ENCODE peak calls at places on chromosomes 1 and 21, in nine cellular contexts. O is endodermal cell, I is transverse colon, C is left ventricle myocardium inferior, F is pancreas, E is fibroblast of lung, X is GM23338, K is tibial artery, Z is neural progenitor cell. M is an unnamed sample. For H3K4me1, the result is how much of the 10 kb centered on the place peaks cover.

GRCh38 chr1:160836981-160837557 is 25.6 kb downstream of the CD244 start:
- DNase-seq in O (no peak), I (no peak), C (no peak), F (no peak), E (no peak), X (no peak), K (no peak), Z (peak), M (no peak)

GRCh38 chr1:59747469-59748014 is 67.2 kb upstream of the HOOK1 start:
- DNase-seq in O (no peak), I (no peak), C (no peak), F (no peak), E (peak), X (no peak), K (no peak), Z (no peak), M (no peak)

GRCh38 chr1:81407463-81407862 is 393.3 kb upstream of the ADGRL2 start:
- DNase-seq in O (no peak), I (no peak), C (no peak), F (no peak), E (no peak), X (no peak), K (no peak), Z (no peak), M (no peak)

GRCh38 chr1:41980872-41981653 is 62.3 kb upstream of the HIVEP3 start:
- DNase-seq in O (no peak), I (no peak), C (no peak), F (no peak), E (peak), X (peak), K (no peak), Z (no peak), M (no peak)

GRCh38 chr1:111604931-111605330 is 14.7 kb upstream of the RAP1A start:
- DNase-seq in O (no peak), I (no peak), C (no peak), F (no peak), E (peak), X (no peak), K (no peak), Z (no peak), M (no peak)

GRCh38 chr1:89532228-89532627 is 7.6 kb downstream of the LRRC8B start:
- DNase-seq in O (no peak), I (no peak), C (no peak), F (no peak), E (no peak), X (no peak), K (no peak), Z (no peak), M (no peak)

GRCh38 chr1:4137621-4138390 is 237.7 kb upstream of the C1orf174 start:
- DNase-seq in O (peak), I (no peak), C (no peak), F (no peak), E (no peak), X (no peak), K (no peak), Z (peak), M (no peak)

GRCh38 chr1:69952691-69953090 is 252.7 kb downstream of the LRRC40 start:
- DNase-seq in O (no peak), I (no peak), C (no peak), F (no peak), E (no peak), X (no peak), K (no peak), Z (peak), M (no peak)

GRCh38 chr1:89723863-89724262 is 90.9 kb downstream of the LRRC8C start:
- DNase-seq in O (no peak), I (no peak), C (peak), F (no peak), E (peak), X (no peak), K (peak), Z (no peak), M (no peak)

GRCh38 chr21:44433791-44434567 is 21.3 kb upstream of the LRRC3 start:
- DNase-seq in O (peak), I (no peak), C (peak), F (no peak), E (no peak), X (no peak), K (peak), Z (no peak), M (no peak)

GRCh38 chr1:235919797-235920475 is 53.2 kb upstream of the LYST start:
- DNase-seq in O (peak), I (no peak), C (no peak), F (no peak), E (peak), X (no peak), K (no peak), Z (peak), M (peak)

GRCh38 chr1:54547601-54548388 is at the start of gene ACOT11:
- DNase-seq in O (no peak), I (peak), C (peak), F (peak), E (peak), X (peak), K (peak), Z (peak), M (peak)

GRCh38 chr1:212234431-212235298 is 50.5 kb upstream of the PPP2R5A start:
- DNase-seq in O (no peak), I (no peak), C (peak), F (no peak), E (peak), X (no peak), K (peak), Z (no peak), M (no peak)

GRCh38 chr1:66273674-66274073 is 260.3 kb upstream of the SGIP1 start:
- DNase-seq in O (no peak), I (no peak), C (no peak), F (no peak), E (no peak), X (no peak), K (no peak), Z (no peak), M (no peak)

GRCh38 chr21:33286600-33287456 is 20.7 kb downstream of the IL10RB start:
- DNase-seq in O (no peak), I (peak), C (peak), F (no peak), E (peak), X (no peak), K (no peak), Z (no peak), M (peak)

GRCh38 chr1:24894002-24894401 is 36.1 kb downstream of the RUNX3 start:
- DNase-seq in O (no peak), I (no peak), C (no peak), F (no peak), E (no peak), X (no peak), K (peak), Z (no peak), M (peak)

DNA sequence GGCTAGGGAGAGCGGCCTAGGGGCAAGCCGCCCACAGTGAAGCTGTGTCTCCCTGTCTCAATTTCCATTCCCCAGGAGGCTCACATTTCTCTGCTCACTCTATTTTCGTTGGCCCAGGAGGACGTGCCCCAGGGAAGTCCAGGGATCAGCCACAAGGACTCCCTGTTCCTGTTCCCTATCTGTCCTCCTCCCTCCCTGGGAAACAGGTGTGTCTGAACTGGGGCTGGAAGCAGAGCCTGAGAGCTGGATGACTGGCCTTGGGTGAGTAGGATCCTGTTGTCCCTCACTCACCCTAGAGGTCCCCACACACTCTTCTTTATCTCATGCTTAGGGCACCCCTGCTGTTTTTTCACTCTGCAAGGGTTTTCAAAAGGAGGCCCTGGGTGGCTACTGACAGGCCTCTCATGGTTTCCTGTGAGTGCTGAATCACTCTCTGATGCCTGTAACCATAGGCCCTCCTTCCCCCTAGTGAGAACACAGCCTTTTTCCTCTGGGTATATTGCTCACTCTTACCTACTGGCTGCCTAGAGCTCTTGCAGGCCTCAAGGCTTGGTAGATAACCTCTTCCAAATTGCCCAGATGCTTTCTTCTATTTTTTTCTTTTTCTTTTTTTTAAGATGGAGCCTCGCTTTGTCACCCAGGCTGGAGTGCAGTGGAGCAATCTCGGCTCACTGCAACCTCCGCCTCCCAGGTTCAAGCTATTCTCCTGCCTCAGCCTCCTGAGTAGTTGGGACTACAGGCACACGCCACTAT is 3.3 kb upstream of the UTP11 start:
- DNase-seq in O (peak), I (no peak), C (no peak), F (no peak), E (peak), X (peak), K (peak), Z (peak), M (no peak)
- H3K4me1 ChIP-seq in O (under half), I (under half), C (under half), F (under half), E (under half), X (under half), K (under half), Z (under half), M (under half)

GRCh38 chr1:227447531-227447990 is 115.8 kb upstream of the ZNF678 start:
- DNase-seq in O (peak), I (no peak), C (peak), F (peak), E (peak), X (peak), K (peak), Z (peak), M (peak)
- TF ChIP-seq CTCF in O (peak), I (peak), C (peak), F (peak), E (peak), X (peak), K (peak), Z (peak), M (no peak)

DNA sequence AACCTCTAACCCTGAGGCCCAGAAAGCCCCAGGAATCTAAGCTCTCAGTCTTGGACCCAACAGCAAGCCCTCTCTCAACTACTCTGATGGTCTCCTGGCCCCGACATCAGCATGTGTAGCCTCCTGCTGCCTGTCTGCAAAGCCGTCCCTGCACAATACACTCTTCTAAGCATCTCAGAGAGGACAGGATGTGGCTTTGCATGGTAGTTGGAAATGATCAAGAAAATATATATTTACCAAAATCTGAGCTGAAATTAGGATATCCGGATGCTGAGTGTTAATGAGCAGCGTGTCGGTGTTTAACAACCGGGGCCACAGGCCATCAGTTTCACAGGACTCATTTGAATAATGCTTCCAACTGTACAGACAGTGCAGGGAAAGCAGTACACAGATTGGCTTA is 59.1 kb upstream of the SIM2 start:
- DNase-seq in O (no peak), I (no peak), C (no peak), F (no peak), E (no peak), X (no peak), K (no peak), Z (no peak), M (no peak)
- H3K4me3 ChIP-seq in O (no peak), I (no peak), C (no peak), F (no peak), E (no peak), X (no peak), K (no peak), Z (no peak), M (no peak)

DNA sequence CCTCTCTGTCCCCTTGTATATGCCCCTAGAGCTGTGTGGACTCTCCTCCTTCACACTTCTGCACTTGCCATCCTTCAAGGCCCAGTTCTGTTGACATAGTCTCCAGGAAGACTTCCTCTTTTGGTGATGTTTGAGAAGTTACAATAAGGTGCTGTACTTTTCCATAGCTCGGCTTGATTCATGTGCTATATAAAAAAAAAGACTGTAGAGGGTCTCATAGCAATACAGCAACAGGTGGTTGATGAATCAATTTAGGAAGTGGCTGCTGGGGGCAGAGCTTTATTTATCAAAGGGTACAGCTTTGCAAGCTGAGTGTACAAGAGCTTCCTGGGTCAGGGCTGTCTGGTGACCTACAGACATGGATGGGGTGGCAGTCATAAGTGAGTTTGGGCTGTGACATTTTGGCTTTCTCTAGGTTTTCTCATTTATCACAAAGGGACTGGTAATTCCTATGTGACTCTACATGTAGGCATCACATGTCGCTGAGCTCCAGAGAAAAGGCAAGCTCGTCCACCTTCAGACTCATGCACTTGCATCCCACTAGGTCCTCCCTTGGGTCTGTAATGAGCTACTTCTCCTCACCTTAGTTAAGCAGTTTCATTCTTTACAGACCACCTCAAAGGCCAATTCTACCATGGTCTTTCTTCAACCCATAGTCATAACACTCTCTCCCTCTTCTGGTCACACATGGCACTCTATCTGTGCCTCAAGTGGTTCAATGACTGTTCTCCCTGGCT is 102.5 kb downstream of the RUNX1 start:
- DNase-seq in O (no peak), I (no peak), C (no peak), F (no peak), E (no peak), X (no peak), K (no peak), Z (no peak), M (no peak)
- H3K4me1 ChIP-seq in O (under half), I (under half), C (under half), F (under half), E (under half), X (under half), K (under half), Z (under half), M (under half)

M was measured in mucosa of descending colon.